ENCODE peak calls at places on chromosomes 7 and 10, in nine cellular contexts. H is pulmonary artery endothelial cell; R is Calu3; Q is psoas muscle; U is activated effector memory CD4-positive, alpha-beta T cell treated with anti-CD3 and anti-CD28 coated beads, Interleukin-2, amount 50 U/mL, for 16 hours; T is Right ventricle myocardium inferior; O is AG04449; F is hippocampal formation; Y is NCI-H1105 treated with DMSO at 0.1 percent for 48 hours. Z is an unnamed sample.

GRCh38 chr10:85936180-85936579 is 430.4 kb downstream of the GRID1 start:
- DNase-seq in R (no peak), U (no peak), T (no peak), Q (no peak), F (no peak), O (no peak), Y (no peak), H (no peak), Z (no peak)

GRCh38 chr10:120186506-120186905 is 270.5 kb upstream of the PLPP4 start:
- DNase-seq in Q (no peak), T (no peak), H (no peak), R (no peak), O (no peak), F (no peak), U (no peak), Y (peak; percentile 76), Z (peak; percentile 63)

GRCh38 chr7:75879771-75880184 is 944 bp downstream of the RHBDD2 start:
- DNase-seq in H (no peak), R (no peak), Y (no peak), Q (no peak), O (no peak), T (no peak), F (no peak), U (no peak), Z (no peak)

GRCh38 chr7:42192851-42193456 is 44.1 kb downstream of the GLI3 start:
- DNase-seq in Y (no peak), T (no peak), Q (no peak), H (no peak), R (no peak), F (no peak), O (no peak), U (no peak), Z (no peak)

GRCh38 chr7:121994625-121995410 is 121.9 kb downstream of the PTPRZ1 start:
- DNase-seq in O (peak; percentile 47), T (peak; percentile 66), U (peak; percentile 65), H (peak; percentile 45), Y (peak; percentile 86), F (peak; percentile 79), R (peak; percentile 74), Q (no peak), Z (peak; percentile 30)

GRCh38 chr10:59654007-59654406 is 55.6 kb downstream of the SLC16A9 start:
- DNase-seq in F (no peak), Y (no peak), Q (no peak), T (no peak), U (no peak), O (no peak), R (no peak), H (no peak), Z (no peak)

GRCh38 chr7:54541941-54542618 is at the start of gene VSTM2A:
- DNase-seq in U (no peak), O (no peak), T (no peak), F (no peak), H (no peak), Q (no peak), Y (peak; percentile 65), R (no peak), Z (no peak)

GRCh38 chr7:52080493-52080892 is 763.9 kb upstream of the COBL start:
- DNase-seq in T (no peak), F (no peak), R (no peak), U (no peak), H (no peak), O (no peak), Q (no peak), Y (no peak), Z (no peak)

GRCh38 chr10:21330628-21331020 is 194.9 kb downstream of the SKIDA1 start:
- DNase-seq in R (no peak), Y (no peak), H (peak; percentile 97), T (no peak), Q (no peak), U (no peak), F (no peak), O (no peak), Z (no peak)

GRCh38 chr10:108112218-108112617 is 947.7 kb upstream of the SORCS1 start:
- DNase-seq in Q (no peak), Y (no peak), H (no peak), O (no peak), F (no peak), T (no peak), R (no peak), U (no peak), Z (no peak)